ENCODE peak calls at places on chromosomes 4 and X, in eight cellular contexts. O, T, I, M, F, X, A and J are unnamed samples.

GRCh38 chr4:55549888-55550287 is 3.2 kb upstream of the CLOCK start:
- DNase-seq in F (no peak), X (no peak), A (no peak), O (no peak), M (no peak), I (no peak), T (no peak), J (no peak)

GRCh38 chr4:121958777-121959176 is 6.9 kb upstream of the TRPC3 start:
- DNase-seq in F (no peak), T (no peak), I (no peak), M (no peak), O (no peak), A (no peak), X (no peak), J (no peak)

GRCh38 chr4:80286451-80286850 is 20.0 kb downstream of the FGF5 start:
- DNase-seq in M (no peak), X (no peak), F (no peak), O (no peak), T (no peak), A (no peak), I (no peak), J (no peak)

GRCh38 chr4:155906554-155907247 is 3.2 kb downstream of the TDO2 start:
- DNase-seq in T (peak; percentile 71), M (peak; percentile 18), A (no peak), X (no peak), O (no peak), F (no peak), I (no peak), J (no peak)

GRCh38 chrX:110118535-110118934 is 115.6 kb downstream of the TMEM164 start:
- DNase-seq in A (no peak), X (no peak), T (no peak), O (no peak), F (no peak), I (no peak), M (no peak), J (no peak)

GRCh38 chr4:20288846-20289512 is 37.3 kb downstream of the SLIT2 start:
- DNase-seq in T (no peak), M (no peak), I (no peak), A (no peak), O (no peak), X (no peak), F (no peak), J (no peak)

GRCh38 chr4:133270021-133270570 is 121.0 kb downstream of the PCDH10 start:
- DNase-seq in F (peak; percentile 59), M (no peak), X (no peak), T (no peak), O (no peak), I (no peak), A (no peak), J (no peak)

GRCh38 chr4:76011700-76012387 is 4.5 kb upstream of the CXCL9 start:
- DNase-seq in I (no peak), F (peak; percentile 56), T (peak; percentile 70), O (no peak), M (no peak), X (no peak), A (no peak), J (no peak)

DNA sequence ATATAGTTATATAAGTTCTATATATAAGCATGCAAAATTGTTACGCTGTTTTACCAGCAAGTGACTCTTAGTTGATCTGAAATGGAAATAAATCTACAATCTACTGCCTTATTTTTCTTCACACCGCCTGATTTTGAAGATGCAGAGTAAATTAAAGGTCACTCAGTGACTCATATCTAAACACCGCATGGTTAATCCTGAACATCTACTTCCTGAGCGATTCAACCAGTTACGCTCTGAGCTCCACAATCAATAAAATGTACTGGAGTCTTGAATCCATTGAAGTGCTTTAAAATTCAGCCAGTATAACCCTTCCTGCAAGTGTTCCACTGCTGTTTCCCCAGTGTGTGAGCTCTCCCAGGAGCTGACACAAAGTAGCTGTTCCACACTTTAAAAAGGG is 192.8 kb downstream of the SLC7A11 start:
- DNase-seq in A (no peak), T (no peak), O (no peak), X (no peak), F (no peak), I (no peak), M (no peak), J (no peak)
- H3K27ac ChIP-seq in A (no peak overlapping the region), T (no peak overlapping the region), O (no peak overlapping the region), X (no peak overlapping the region), F (no peak overlapping the region), I (no peak overlapping the region), M (no peak overlapping the region), J (no peak overlapping the region)

GRCh38 chr4:153207027-153207426 is 2.8 kb downstream of the TRIM2 start:
- DNase-seq in T (no peak), I (no peak), X (no peak), F (peak; percentile 73), O (no peak), M (no peak), A (no peak), J (no peak)
- H3K27ac ChIP-seq in T (no peak overlapping the region), I (no peak overlapping the region), X (peak overlapping the region; percentile 10), F (peak overlapping the region; percentile 74), O (no peak overlapping the region), M (no peak overlapping the region), A (no peak overlapping the region), J (peak overlapping the region; percentile 97)

GRCh38 chrX:112839856-112840255 is 775 bp downstream of the AMOT start:
- DNase-seq in F (peak; percentile 61), M (no peak), O (no peak), A (no peak), I (no peak), T (no peak), X (no peak), J (no peak)
- H3K27ac ChIP-seq in F (no peak overlapping the region), M (peak overlapping the region; percentile 79), O (no peak overlapping the region), A (peak overlapping the region; percentile 70), I (no peak overlapping the region), T (no peak overlapping the region), X (no peak overlapping the region), J (no peak overlapping the region)

GRCh38 chr4:86977621-86978184 is 42.9 kb downstream of the AFF1 start:
- DNase-seq in M (peak; percentile 23), X (no peak), I (peak; percentile 76), T (peak; percentile 51), A (no peak), O (no peak), F (no peak), J (no peak)
- H3K27ac ChIP-seq in M (peak overlapping the region; percentile 45), X (no peak overlapping the region), I (peak overlapping the region; percentile 76), T (peak overlapping the region; percentile 48), A (no peak overlapping the region), O (no peak overlapping the region), F (no peak overlapping the region), J (no peak overlapping the region)